ENCODE peak calls at places on chromosomes 16 and 17, in seven cellular contexts. One of them, this sample, is unnamed.

GRCh38 chr16:84916156-84916555 is 95.2 kb downstream of the ZDHHC7 start:
- DNase-seq in lower leg skin: no peak
- DNase-seq in CD8-positive, alpha-beta T cell: no peak
- DNase-seq in A549: no peak
- DNase-seq in HFFc6: no peak
- DNase-seq in activated CD4-positive, alpha-beta T cell treated with anti-CD3 and anti-CD28 coated beads for 24 hours: no peak
- DNase-seq in GDM1: no peak
- DNase-seq in this sample: no peak

GRCh38 chr17:38898812-38899348 is 26.5 kb upstream of the LASP1NB start:
- DNase-seq in activated CD4-positive, alpha-beta T cell treated with anti-CD3 and anti-CD28 coated beads for 24 hours: peak; percentile 80
- DNase-seq in HFFc6: no peak
- DNase-seq in CD8-positive, alpha-beta T cell: peak; percentile 90
- DNase-seq in A549: no peak
- DNase-seq in GDM1: peak; percentile 79
- DNase-seq in lower leg skin: no peak
- DNase-seq in this sample: no peak

GRCh38 chr17:7220593-7221280 is 999 bp downstream of the ACADVL start:
- DNase-seq in lower leg skin: no peak
- DNase-seq in activated CD4-positive, alpha-beta T cell treated with anti-CD3 and anti-CD28 coated beads for 24 hours: no peak
- DNase-seq in CD8-positive, alpha-beta T cell: peak; percentile 61
- DNase-seq in HFFc6: peak; percentile 56
- DNase-seq in GDM1: peak; percentile 39
- DNase-seq in A549: peak; percentile 92
- DNase-seq in this sample: no peak

GRCh38 chr17:50195196-50195865 is 6.1 kb downstream of the COL1A1 start:
- DNase-seq in lower leg skin: no peak
- DNase-seq in activated CD4-positive, alpha-beta T cell treated with anti-CD3 and anti-CD28 coated beads for 24 hours: no peak
- DNase-seq in A549: no peak
- DNase-seq in HFFc6: peak; percentile 72
- DNase-seq in GDM1: no peak
- DNase-seq in CD8-positive, alpha-beta T cell: no peak
- DNase-seq in this sample: no peak

GRCh38 chr17:4019400-4019799 is 55.2 kb upstream of the ATP2A3 start:
- DNase-seq in lower leg skin: no peak
- DNase-seq in activated CD4-positive, alpha-beta T cell treated with anti-CD3 and anti-CD28 coated beads for 24 hours: no peak
- DNase-seq in GDM1: no peak
- DNase-seq in HFFc6: no peak
- DNase-seq in CD8-positive, alpha-beta T cell: no peak
- DNase-seq in A549: no peak
- DNase-seq in this sample: no peak

GRCh38 chr17:42680331-42680808 is 1.3 kb downstream of the CCR10 start:
- DNase-seq in lower leg skin: no peak
- DNase-seq in activated CD4-positive, alpha-beta T cell treated with anti-CD3 and anti-CD28 coated beads for 24 hours: no peak
- DNase-seq in HFFc6: peak; percentile 11
- DNase-seq in GDM1: no peak
- DNase-seq in CD8-positive, alpha-beta T cell: no peak
- DNase-seq in A549: no peak
- DNase-seq in this sample: no peak

GRCh38 chr17:44197980-44198720 is 1.5 kb downstream of the ATXN7L3 start:
- DNase-seq in activated CD4-positive, alpha-beta T cell treated with anti-CD3 and anti-CD28 coated beads for 24 hours: no peak
- DNase-seq in HFFc6: peak; percentile 45
- DNase-seq in A549: peak; percentile 75
- DNase-seq in lower leg skin: no peak
- DNase-seq in CD8-positive, alpha-beta T cell: peak; percentile 57
- DNase-seq in GDM1: peak; percentile 54
- DNase-seq in this sample: no peak

GRCh38 chr16:9965079-9965478 is 217.1 kb downstream of the GRIN2A start:
- DNase-seq in GDM1: no peak
- DNase-seq in lower leg skin: no peak
- DNase-seq in HFFc6: no peak
- DNase-seq in A549: no peak
- DNase-seq in CD8-positive, alpha-beta T cell: no peak
- DNase-seq in activated CD4-positive, alpha-beta T cell treated with anti-CD3 and anti-CD28 coated beads for 24 hours: no peak
- DNase-seq in this sample: no peak

GRCh38 chr16:78113258-78113657 is 13.8 kb downstream of the WWOX start:
- DNase-seq in HFFc6: no peak
- DNase-seq in lower leg skin: no peak
- DNase-seq in CD8-positive, alpha-beta T cell: no peak
- DNase-seq in GDM1: no peak
- DNase-seq in activated CD4-positive, alpha-beta T cell treated with anti-CD3 and anti-CD28 coated beads for 24 hours: no peak
- DNase-seq in A549: no peak
- DNase-seq in this sample: no peak

GRCh38 chr16:30003670-30004423 is 7.0 kb downstream of the DOC2A start:
- DNase-seq in activated CD4-positive, alpha-beta T cell treated with anti-CD3 and anti-CD28 coated beads for 24 hours: no peak
- DNase-seq in CD8-positive, alpha-beta T cell: no peak
- DNase-seq in lower leg skin: no peak
- DNase-seq in HFFc6: no peak
- DNase-seq in GDM1: no peak
- DNase-seq in A549: no peak
- DNase-seq in this sample: no peak

GRCh38 chr17:77772461-77772897 is 186.0 kb upstream of the TNRC6C start:
- DNase-seq in lower leg skin: no peak
- DNase-seq in CD8-positive, alpha-beta T cell: peak; percentile 67
- DNase-seq in activated CD4-positive, alpha-beta T cell treated with anti-CD3 and anti-CD28 coated beads for 24 hours: peak; percentile 45
- DNase-seq in HFFc6: no peak
- DNase-seq in A549: peak; percentile 86
- DNase-seq in GDM1: peak; percentile 27
- DNase-seq in this sample: no peak

GRCh38 chr16:85761866-85762265 is 11.0 kb upstream of the C16orf74 start:
- DNase-seq in CD8-positive, alpha-beta T cell: no peak
- DNase-seq in A549: no peak
- DNase-seq in HFFc6: no peak
- DNase-seq in activated CD4-positive, alpha-beta T cell treated with anti-CD3 and anti-CD28 coated beads for 24 hours: no peak
- DNase-seq in lower leg skin: no peak
- DNase-seq in GDM1: no peak
- DNase-seq in this sample: no peak

GRCh38 chr16:55660026-55660425 is 4.2 kb downstream of the SLC6A2 start:
- DNase-seq in A549: no peak
- DNase-seq in GDM1: no peak
- DNase-seq in activated CD4-positive, alpha-beta T cell treated with anti-CD3 and anti-CD28 coated beads for 24 hours: no peak
- DNase-seq in lower leg skin: no peak
- DNase-seq in CD8-positive, alpha-beta T cell: no peak
- DNase-seq in HFFc6: no peak
- DNase-seq in this sample: no peak

GRCh38 chr16:70705056-70705455 is 19.2 kb upstream of the MTSS2 start:
- DNase-seq in HFFc6: peak; percentile 66
- DNase-seq in GDM1: no peak
- DNase-seq in A549: no peak
- DNase-seq in CD8-positive, alpha-beta T cell: no peak
- DNase-seq in lower leg skin: no peak
- DNase-seq in activated CD4-positive, alpha-beta T cell treated with anti-CD3 and anti-CD28 coated beads for 24 hours: no peak
- DNase-seq in this sample: no peak

GRCh38 chr17:81067331-81067730 is 32.4 kb downstream of the BAIAP2 start:
- DNase-seq in GDM1: no peak
- DNase-seq in lower leg skin: no peak
- DNase-seq in HFFc6: no peak
- DNase-seq in activated CD4-positive, alpha-beta T cell treated with anti-CD3 and anti-CD28 coated beads for 24 hours: no peak
- DNase-seq in CD8-positive, alpha-beta T cell: no peak
- DNase-seq in A549: no peak
- DNase-seq in this sample: no peak

GRCh38 chr16:24689128-24689527 is 40.3 kb upstream of the TNRC6A start:
- DNase-seq in lower leg skin: no peak
- DNase-seq in activated CD4-positive, alpha-beta T cell treated with anti-CD3 and anti-CD28 coated beads for 24 hours: no peak
- DNase-seq in CD8-positive, alpha-beta T cell: no peak
- DNase-seq in GDM1: no peak
- DNase-seq in A549: peak; percentile 60
- DNase-seq in HFFc6: peak; percentile 39
- DNase-seq in this sample: no peak

GRCh38 chr16:25040543-25040942 is 25.4 kb upstream of the ARHGAP17 start:
- DNase-seq in A549: no peak
- DNase-seq in GDM1: no peak
- DNase-seq in CD8-positive, alpha-beta T cell: no peak
- DNase-seq in activated CD4-positive, alpha-beta T cell treated with anti-CD3 and anti-CD28 coated beads for 24 hours: no peak
- DNase-seq in lower leg skin: no peak
- DNase-seq in HFFc6: no peak
- DNase-seq in this sample: no peak

GRCh38 chr17:29007456-29008455 is 1.9 kb upstream of the SEZ6 start:
- DNase-seq in A549: peak; percentile 97
- DNase-seq in lower leg skin: no peak
- DNase-seq in GDM1: no peak
- DNase-seq in activated CD4-positive, alpha-beta T cell treated with anti-CD3 and anti-CD28 coated beads for 24 hours: no peak
- DNase-seq in HFFc6: peak; percentile 54
- DNase-seq in CD8-positive, alpha-beta T cell: no peak
- DNase-seq in this sample: peak; percentile 23

GRCh38 chr17:19713462-19713861 is 2.9 kb downstream of the SLC47A2 start:
- DNase-seq in A549: no peak
- DNase-seq in GDM1: no peak
- DNase-seq in HFFc6: no peak
- DNase-seq in lower leg skin: no peak
- DNase-seq in activated CD4-positive, alpha-beta T cell treated with anti-CD3 and anti-CD28 coated beads for 24 hours: no peak
- DNase-seq in CD8-positive, alpha-beta T cell: no peak
- DNase-seq in this sample: no peak

GRCh38 chr17:2013994-2014317 is 11.2 kb downstream of the RTN4RL1 start:
- DNase-seq in GDM1: no peak
- DNase-seq in A549: no peak
- DNase-seq in CD8-positive, alpha-beta T cell: no peak
- DNase-seq in activated CD4-positive, alpha-beta T cell treated with anti-CD3 and anti-CD28 coated beads for 24 hours: no peak
- DNase-seq in HFFc6: no peak
- DNase-seq in lower leg skin: no peak
- DNase-seq in this sample: no peak

GRCh38 chr16:77220427-77220826 is 21.2 kb downstream of the SYCE1L start:
- DNase-seq in GDM1: no peak
- DNase-seq in CD8-positive, alpha-beta T cell: no peak
- DNase-seq in A549: no peak
- DNase-seq in activated CD4-positive, alpha-beta T cell treated with anti-CD3 and anti-CD28 coated beads for 24 hours: no peak
- DNase-seq in HFFc6: no peak
- DNase-seq in lower leg skin: no peak
- DNase-seq in this sample: no peak

GRCh38 chr17:47279062-47279801 is 25.6 kb downstream of the ITGB3 start:
- DNase-seq in GDM1: no peak
- DNase-seq in A549: no peak
- DNase-seq in HFFc6: peak; percentile 96
- DNase-seq in activated CD4-positive, alpha-beta T cell treated with anti-CD3 and anti-CD28 coated beads for 24 hours: no peak
- DNase-seq in CD8-positive, alpha-beta T cell: no peak
- DNase-seq in lower leg skin: peak; percentile 60
- DNase-seq in this sample: no peak

GRCh38 chr17:49365667-49366066 is 3.6 kb upstream of the ZNF652 start:
- DNase-seq in GDM1: peak; percentile 37
- DNase-seq in A549: peak; percentile 66
- DNase-seq in lower leg skin: no peak
- DNase-seq in HFFc6: peak; percentile 30
- DNase-seq in activated CD4-positive, alpha-beta T cell treated with anti-CD3 and anti-CD28 coated beads for 24 hours: no peak
- DNase-seq in CD8-positive, alpha-beta T cell: peak; percentile 41
- DNase-seq in this sample: no peak

GRCh38 chr16:68885321-68885720 is 42.0 kb downstream of the TANGO6 start:
- DNase-seq in lower leg skin: no peak
- DNase-seq in CD8-positive, alpha-beta T cell: no peak
- DNase-seq in HFFc6: no peak
- DNase-seq in activated CD4-positive, alpha-beta T cell treated with anti-CD3 and anti-CD28 coated beads for 24 hours: no peak
- DNase-seq in GDM1: no peak
- DNase-seq in A549: no peak
- DNase-seq in this sample: no peak

GRCh38 chr17:39543176-39543575 is 64.5 kb downstream of the NEUROD2 start:
- DNase-seq in CD8-positive, alpha-beta T cell: no peak
- DNase-seq in A549: no peak
- DNase-seq in lower leg skin: no peak
- DNase-seq in activated CD4-positive, alpha-beta T cell treated with anti-CD3 and anti-CD28 coated beads for 24 hours: no peak
- DNase-seq in GDM1: no peak
- DNase-seq in HFFc6: no peak
- DNase-seq in this sample: no peak

GRCh38 chr17:2899911-2900310 is 103.7 kb downstream of the RAP1GAP2 start:
- DNase-seq in GDM1: no peak
- DNase-seq in HFFc6: no peak
- DNase-seq in lower leg skin: no peak
- DNase-seq in activated CD4-positive, alpha-beta T cell treated with anti-CD3 and anti-CD28 coated beads for 24 hours: no peak
- DNase-seq in CD8-positive, alpha-beta T cell: no peak
- DNase-seq in A549: no peak
- DNase-seq in this sample: no peak

GRCh38 chr17:29292071-29292991 is 1.6 kb downstream of the NUFIP2 start:
- DNase-seq in HFFc6: no peak
- DNase-seq in lower leg skin: peak; percentile 75
- DNase-seq in activated CD4-positive, alpha-beta T cell treated with anti-CD3 and anti-CD28 coated beads for 24 hours: peak; percentile 13
- DNase-seq in GDM1: peak; percentile 28
- DNase-seq in A549: peak; percentile 45
- DNase-seq in CD8-positive, alpha-beta T cell: peak; percentile 71
- DNase-seq in this sample: peak; percentile 43

GRCh38 chr16:25065899-25066298 is 45.6 kb upstream of the LCMT1 start:
- DNase-seq in A549: no peak
- DNase-seq in activated CD4-positive, alpha-beta T cell treated with anti-CD3 and anti-CD28 coated beads for 24 hours: no peak
- DNase-seq in HFFc6: no peak
- DNase-seq in CD8-positive, alpha-beta T cell: no peak
- DNase-seq in GDM1: no peak
- DNase-seq in lower leg skin: no peak
- DNase-seq in this sample: no peak

GRCh38 chr17:38704645-38705522 is at the start of gene MLLT6:
- DNase-seq in lower leg skin: peak; percentile 68
- DNase-seq in GDM1: peak; percentile 69
- DNase-seq in activated CD4-positive, alpha-beta T cell treated with anti-CD3 and anti-CD28 coated beads for 24 hours: peak; percentile 61
- DNase-seq in HFFc6: peak; percentile 69
- DNase-seq in CD8-positive, alpha-beta T cell: peak; percentile 79
- DNase-seq in A549: peak; percentile 81
- DNase-seq in this sample: peak; percentile 74

GRCh38 chr16:23296994-23297393 is 5.1 kb upstream of the SCNN1B start:
- DNase-seq in A549: peak; percentile 43
- DNase-seq in HFFc6: no peak
- DNase-seq in CD8-positive, alpha-beta T cell: no peak
- DNase-seq in GDM1: no peak
- DNase-seq in lower leg skin: no peak
- DNase-seq in activated CD4-positive, alpha-beta T cell treated with anti-CD3 and anti-CD28 coated beads for 24 hours: no peak
- DNase-seq in this sample: no peak

GRCh38 chr16:85627835-85628556 is 14.9 kb downstream of the GSE1 start:
- DNase-seq in CD8-positive, alpha-beta T cell: no peak
- DNase-seq in A549: no peak
- DNase-seq in GDM1: no peak
- DNase-seq in HFFc6: no peak
- DNase-seq in activated CD4-positive, alpha-beta T cell treated with anti-CD3 and anti-CD28 coated beads for 24 hours: no peak
- DNase-seq in lower leg skin: no peak
- DNase-seq in this sample: no peak

GRCh38 chr16:85114909-85115567 is 2.8 kb upstream of the CIBAR2 start:
- DNase-seq in GDM1: peak; percentile 21
- DNase-seq in lower leg skin: peak; percentile 81
- DNase-seq in CD8-positive, alpha-beta T cell: peak; percentile 83
- DNase-seq in A549: peak; percentile 96
- DNase-seq in HFFc6: peak; percentile 69
- DNase-seq in activated CD4-positive, alpha-beta T cell treated with anti-CD3 and anti-CD28 coated beads for 24 hours: peak; percentile 81
- DNase-seq in this sample: peak; percentile 47

GRCh38 chr17:69501591-69502468 is 87.3 kb downstream of the MAP2K6 start:
- DNase-seq in HFFc6: peak; percentile 10
- DNase-seq in activated CD4-positive, alpha-beta T cell treated with anti-CD3 and anti-CD28 coated beads for 24 hours: no peak
- DNase-seq in GDM1: no peak
- DNase-seq in A549: peak; percentile 37
- DNase-seq in lower leg skin: peak; percentile 19
- DNase-seq in CD8-positive, alpha-beta T cell: no peak
- DNase-seq in this sample: peak; percentile 68

GRCh38 chr17:61219460-61219859 is 180.2 kb upstream of the TBX2 start:
- DNase-seq in GDM1: no peak
- DNase-seq in HFFc6: peak; percentile 71
- DNase-seq in A549: no peak
- DNase-seq in CD8-positive, alpha-beta T cell: no peak
- DNase-seq in lower leg skin: no peak
- DNase-seq in activated CD4-positive, alpha-beta T cell treated with anti-CD3 and anti-CD28 coated beads for 24 hours: no peak
- DNase-seq in this sample: no peak

GRCh38 chr16:79612207-79612606 is 11.7 kb upstream of the MAF start:
- DNase-seq in CD8-positive, alpha-beta T cell: no peak
- DNase-seq in lower leg skin: no peak
- DNase-seq in HFFc6: no peak
- DNase-seq in A549: peak; percentile 15
- DNase-seq in GDM1: no peak
- DNase-seq in activated CD4-positive, alpha-beta T cell treated with anti-CD3 and anti-CD28 coated beads for 24 hours: no peak
- DNase-seq in this sample: no peak

GRCh38 chr17:75289832-75290337 is 652 bp upstream of the SLC25A19 start:
- DNase-seq in A549: no peak
- DNase-seq in HFFc6: peak; percentile 64
- DNase-seq in GDM1: peak; percentile 46
- DNase-seq in lower leg skin: peak; percentile 55
- DNase-seq in CD8-positive, alpha-beta T cell: peak; percentile 69
- DNase-seq in activated CD4-positive, alpha-beta T cell treated with anti-CD3 and anti-CD28 coated beads for 24 hours: peak; percentile 40
- DNase-seq in this sample: no peak

GRCh38 chr16:4058386-4058785 is 57.9 kb downstream of the ADCY9 start:
- DNase-seq in GDM1: no peak
- DNase-seq in HFFc6: no peak
- DNase-seq in A549: no peak
- DNase-seq in CD8-positive, alpha-beta T cell: no peak
- DNase-seq in lower leg skin: no peak
- DNase-seq in activated CD4-positive, alpha-beta T cell treated with anti-CD3 and anti-CD28 coated beads for 24 hours: no peak
- DNase-seq in this sample: no peak